ENCODE peak calls at places on chromosomes 11 and 22, in nine cellular contexts. Y is AG09309, N is body of pancreas, L is MCF 10A, V is HFF-Myc, W is tibial artery, D is fibroblast of pulmonary artery, U is B cell, A is WTC11. K is an unnamed sample.

GRCh38 chr11:133928628-133929059 is 28.1 kb downstream of the IGSF9B start:
- DNase-seq in A (peak), Y (no peak), N (no peak), U (no peak), V (no peak), W (no peak), L (peak), D (no peak), K (no peak)

GRCh38 chr11:70826541-70826943 is 425.8 kb downstream of the SHANK2 start:
- DNase-seq in V (no peak), D (no peak), L (no peak), W (no peak), U (no peak), N (peak), Y (no peak), A (peak), K (no peak)

GRCh38 chr11:94880216-94880615 is 93.1 kb downstream of the CWC15 start:
- DNase-seq in N (no peak), V (no peak), W (no peak), L (peak), A (no peak), Y (no peak), D (no peak), U (no peak), K (no peak)

GRCh38 chr11:92838655-92839334 is 130.7 kb upstream of the MTNR1B start:
- DNase-seq in V (no peak), A (peak), U (no peak), N (no peak), L (no peak), W (no peak), D (no peak), Y (no peak), K (no peak)

GRCh38 chr11:12692238-12693074 is 18.2 kb downstream of the TEAD1 start:
- DNase-seq in L (peak), N (peak), U (no peak), A (no peak), W (peak), Y (peak), D (peak), V (peak), K (no peak)

GRCh38 chr11:1834132-1834610 is 619 bp upstream of the SYT8 start:
- DNase-seq in L (peak), V (no peak), A (no peak), W (no peak), D (no peak), Y (no peak), N (peak), U (no peak), K (no peak)

GRCh38 chr22:39643311-39644083 is 72.9 kb downstream of the CACNA1I start:
- DNase-seq in A (no peak), L (no peak), W (no peak), Y (no peak), V (no peak), D (peak), N (no peak), U (no peak), K (no peak)

GRCh38 chr11:86639172-86639571 is 33.2 kb downstream of the ME3 start:
- DNase-seq in U (no peak), W (no peak), D (no peak), V (peak), L (no peak), Y (no peak), A (no peak), N (no peak), K (no peak)

GRCh38 chr11:58675344-58676155 is 53.1 kb downstream of the CNTF start:
- DNase-seq in U (peak), N (peak), L (peak), V (peak), D (peak), A (peak), Y (peak), W (peak), K (peak)

GRCh38 chr11:67489860-67490726 is 7.3 kb downstream of the AIP start:
- DNase-seq in N (no peak), U (no peak), A (no peak), W (no peak), Y (no peak), D (no peak), V (no peak), L (no peak), K (no peak)

GRCh38 chr11:65366340-65366773 is 11.8 kb downstream of the TIGD3 start:
- DNase-seq in L (peak), V (peak), Y (peak), W (no peak), N (peak), U (peak), A (no peak), D (peak), K (peak)

GRCh38 chr22:42635531-42635930 is 4.9 kb downstream of the ATP5MGL start:
- DNase-seq in D (peak), W (peak), Y (peak), U (no peak), L (peak), V (no peak), A (no peak), N (no peak), K (no peak)

GRCh38 chr22:50039669-50040458 is 18.2 kb downstream of the TTLL8 start:
- DNase-seq in Y (no peak), U (peak), W (no peak), D (no peak), A (no peak), V (no peak), L (no peak), N (no peak), K (no peak)

GRCh38 chr22:22834783-22835182 is 52.8 kb upstream of the IGLL5 start:
- DNase-seq in W (no peak), A (no peak), Y (no peak), D (no peak), N (no peak), L (no peak), U (no peak), V (no peak), K (no peak)

GRCh38 chr11:13008625-13009475 is at the start of gene RASSF10:
- DNase-seq in D (peak), N (peak), U (no peak), Y (no peak), W (no peak), A (peak), V (no peak), L (no peak), K (peak)

GRCh38 chr22:50034126-50035081 is 21.8 kb upstream of the IL17REL start:
- DNase-seq in V (no peak), D (peak), L (no peak), U (peak), N (no peak), A (no peak), W (no peak), Y (no peak), K (no peak)

GRCh38 chr22:46638601-46639431 is 18.6 kb downstream of the GRAMD4 start:
- DNase-seq in W (peak), D (peak), A (no peak), Y (no peak), L (no peak), U (no peak), V (no peak), N (peak), K (no peak)

GRCh38 chr22:40651057-40651456 is 14.5 kb upstream of the MRTFA start:
- DNase-seq in A (no peak), Y (no peak), N (no peak), U (no peak), D (no peak), V (no peak), L (no peak), W (no peak), K (no peak)

GRCh38 chr11:575324-575995 is 810 bp upstream of the PHRF1 start:
- DNase-seq in N (no peak), L (peak), Y (no peak), U (no peak), V (no peak), A (peak), D (peak), W (peak), K (no peak)

GRCh38 chr11:47331454-47332302 is 20.8 kb downstream of the MYBPC3 start:
- DNase-seq in A (no peak), D (no peak), Y (no peak), L (no peak), W (no peak), N (no peak), U (no peak), V (no peak), K (no peak)

GRCh38 chr22:29328055-29328454 is 12.6 kb upstream of the RASL10A start:
- DNase-seq in D (no peak), W (no peak), L (no peak), N (no peak), U (no peak), Y (no peak), A (no peak), V (no peak), K (no peak)
- TF ChIP-seq CTCF in D (no peak), W (no peak), L (no peak), N (no peak), U (no peak), Y (no peak), A (no peak), V (no peak), K (no peak)

DNA sequence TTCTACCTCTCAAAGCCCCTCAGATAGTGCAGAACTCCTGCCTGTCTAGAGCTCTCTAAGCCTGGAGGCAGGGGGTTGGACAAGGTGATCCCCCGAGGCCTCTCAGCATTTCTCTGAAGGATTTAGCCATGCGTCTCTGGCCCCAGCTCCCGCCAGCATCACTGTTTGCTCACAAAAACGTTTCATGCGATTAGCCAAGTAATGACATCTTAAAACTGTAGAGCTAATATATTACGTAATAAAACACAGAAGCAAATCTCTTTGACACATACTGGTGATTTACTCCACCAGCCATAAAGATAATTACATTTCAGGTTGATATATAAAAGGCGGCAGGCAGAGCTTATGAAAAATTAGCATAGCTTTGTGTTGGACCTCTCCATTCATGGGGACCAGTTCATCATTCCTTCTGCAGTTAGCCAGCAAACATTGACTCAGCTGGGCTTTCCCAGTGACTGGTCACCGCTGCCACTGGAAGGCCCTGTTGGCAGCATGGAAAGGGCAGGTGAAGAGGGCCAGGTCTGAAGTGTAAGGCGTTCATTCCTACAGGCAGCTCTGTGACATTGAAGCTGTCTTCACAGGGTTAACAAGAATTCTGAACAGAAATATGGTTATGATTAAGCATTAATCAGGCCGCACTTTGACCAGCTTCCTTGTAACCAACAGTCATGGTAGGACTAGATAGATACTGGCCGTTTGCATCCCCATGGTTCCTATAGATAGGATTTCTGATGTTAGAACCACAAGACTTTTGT is 150.4 kb downstream of the NECTIN1 start:
- DNase-seq in Y (no peak), L (no peak), D (no peak), A (no peak), U (no peak), V (no peak), W (no peak), N (peak), K (no peak)
- TF ChIP-seq CTCF in Y (no peak), L (no peak), D (no peak), A (no peak), U (no peak), V (no peak), W (no peak), N (no peak), K (no peak)

DNA sequence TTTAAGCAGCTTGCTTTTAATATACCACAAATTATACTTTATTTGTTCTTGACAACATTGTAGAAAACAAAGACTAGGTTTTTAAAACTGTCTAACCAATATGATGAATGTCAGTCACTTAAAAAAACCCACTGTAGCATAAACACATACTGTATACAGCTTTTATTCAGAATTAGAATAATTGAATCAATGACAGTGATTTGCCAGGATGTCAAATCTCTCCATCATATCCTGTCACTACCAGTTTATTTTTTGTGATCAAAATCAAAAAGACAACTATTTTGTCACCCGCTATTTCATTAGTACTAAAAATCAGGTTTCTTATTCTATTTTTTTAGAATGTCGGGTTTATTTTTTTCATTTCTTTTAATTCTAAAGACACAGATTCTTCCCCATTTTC is 26.5 kb downstream of the PAX6 start:
- DNase-seq in N (no peak), D (no peak), A (no peak), U (no peak), Y (no peak), V (no peak), L (no peak), W (no peak), K (no peak)
- TF ChIP-seq CTCF in N (no peak), D (no peak), A (no peak), U (no peak), Y (no peak), V (no peak), L (no peak), W (no peak), K (no peak)

GRCh38 chr11:84564180-84564866 is 1062.8 kb downstream of the DLG2 start:
- DNase-seq in L (peak), A (peak), U (peak), V (peak), Y (no peak), D (peak), W (peak), N (peak), K (peak)
- TF ChIP-seq CTCF in L (peak), A (peak), U (peak), V (peak), Y (peak), D (peak), W (peak), N (peak), K (peak)

GRCh38 chr11:128133501-128133900 is 453.9 kb downstream of the ETS1 start:
- DNase-seq in D (no peak), L (no peak), A (peak), N (no peak), V (no peak), W (no peak), U (no peak), Y (no peak), K (no peak)
- TF ChIP-seq CTCF in D (no peak), L (no peak), A (no peak), N (no peak), V (no peak), W (no peak), U (no peak), Y (no peak), K (no peak)

GRCh38 chr22:25081409-25081824 is 118.2 kb upstream of the CRYBB3 start:
- DNase-seq in D (peak), V (no peak), N (peak), U (no peak), L (peak), A (peak), W (peak), Y (no peak), K (peak)
- TF ChIP-seq CTCF in D (peak), V (peak), N (peak), U (no peak), L (peak), A (no peak), W (peak), Y (peak), K (peak)

GRCh38 chr11:124674571-124674970 is 867 bp downstream of the SPA17 start:
- DNase-seq in U (no peak), V (no peak), Y (no peak), A (no peak), N (no peak), W (no peak), D (no peak), L (no peak), K (no peak)
- TF ChIP-seq CTCF in U (no peak), V (no peak), Y (no peak), A (no peak), N (no peak), W (no peak), D (no peak), L (no peak), K (no peak)